ENCODE peak calls at places on chromosomes 1 and 21, in six cellular contexts. V is aorta, H is stomach, Q is IMR-90, G is foreskin keratinocyte, O is body of pancreas. K is an unnamed sample.

GRCh38 chr1:175521265-175522040 is 221.9 kb downstream of the TNR start:
- DNase-seq in H (peak), V (no peak), Q (no peak), G (no peak), O (peak), K (no peak)

GRCh38 chr1:11478571-11479374 is at the start of gene DISP3:
- DNase-seq in H (peak), V (peak), Q (peak), G (peak), O (peak), K (peak)

GRCh38 chr1:227845115-227845389 is 29.6 kb downstream of the PRSS38 start:
- DNase-seq in O (no peak), G (no peak), Q (no peak), H (no peak), V (no peak), K (no peak)

GRCh38 chr1:83024251-83024767 is 974.6 kb downstream of the TTLL7 start:
- DNase-seq in G (no peak), Q (no peak), V (no peak), H (no peak), O (no peak), K (no peak)

GRCh38 chr1:46367072-46367471 is 26.5 kb downstream of the NSUN4 start:
- DNase-seq in Q (no peak), O (no peak), G (no peak), V (no peak), H (no peak), K (no peak)

GRCh38 chr1:44035726-44036408 is 4.6 kb upstream of the SLC6A9 start:
- DNase-seq in H (no peak), V (no peak), O (peak), Q (no peak), G (no peak), K (no peak)

GRCh38 chr1:60283690-60284089 is 210.1 kb upstream of the C1orf87 start:
- DNase-seq in O (peak), Q (no peak), G (no peak), H (peak), V (no peak), K (no peak)

GRCh38 chr1:178238722-178239510 is 145.0 kb downstream of the RASAL2 start:
- DNase-seq in H (no peak), O (no peak), V (no peak), G (peak), Q (peak), K (peak)

GRCh38 chr1:163071381-163072255 is 2.5 kb downstream of the RGS4 start:
- DNase-seq in V (peak), Q (peak), H (peak), G (peak), O (peak), K (peak)

GRCh38 chr1:165899461-165899941 is 72.1 kb downstream of the UCK2 start:
- DNase-seq in H (peak), G (peak), V (peak), O (no peak), Q (peak), K (peak)

GRCh38 chr1:99266731-99267130 is 2.4 kb downstream of the PLPPR4 start:
- DNase-seq in O (no peak), G (peak), Q (peak), H (no peak), V (no peak), K (peak)

GRCh38 chr1:93617670-93618488 is 63.8 kb downstream of the BCAR3 start:
- DNase-seq in G (no peak), Q (no peak), O (peak), H (peak), V (no peak), K (no peak)

GRCh38 chr1:7755448-7755847 is 15.6 kb upstream of the VAMP3 start:
- DNase-seq in G (no peak), V (no peak), Q (peak), O (no peak), H (no peak), K (peak)

DNA sequence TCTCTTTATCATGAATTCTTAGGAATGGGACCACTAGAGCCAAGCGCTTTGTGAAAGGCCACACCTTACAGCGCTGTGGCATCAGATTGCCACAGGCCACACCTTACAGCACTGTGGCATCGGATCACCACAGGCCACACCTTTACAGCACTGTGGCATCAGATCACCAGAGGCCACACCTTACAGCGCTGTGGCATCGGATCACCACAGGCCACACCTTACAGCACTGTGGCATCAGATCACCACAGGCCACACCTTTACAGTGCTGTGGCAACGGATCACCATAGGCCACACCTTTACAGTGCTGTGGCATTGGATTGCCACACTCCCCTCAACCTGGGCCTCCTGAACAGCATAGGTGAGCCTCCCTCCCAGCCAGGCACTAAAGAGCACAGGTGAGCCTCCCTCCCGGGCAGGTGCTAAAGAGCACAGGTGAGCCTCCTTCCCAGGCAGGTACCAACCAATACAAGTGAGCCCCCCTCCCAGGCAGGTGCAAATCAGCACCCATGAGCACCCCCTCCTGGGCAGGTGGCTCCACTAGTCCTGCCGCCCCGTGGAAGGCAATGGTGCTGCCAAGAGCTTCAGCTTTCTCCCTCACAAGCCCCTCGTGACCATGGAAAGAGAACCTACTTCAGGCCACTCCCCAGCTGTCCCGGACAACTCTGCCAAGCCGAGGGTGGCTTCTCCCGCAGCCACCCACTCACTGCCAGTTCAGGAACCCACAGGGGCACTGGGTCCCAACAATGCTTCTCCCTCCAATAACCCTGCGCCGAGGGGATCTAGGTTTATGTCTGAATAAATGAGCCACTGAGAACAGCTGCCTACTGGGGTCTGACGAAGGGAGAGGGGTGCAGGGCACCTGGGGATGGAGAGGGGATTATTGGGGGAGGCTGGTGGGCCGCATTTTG is 46.7 kb downstream of the PRDM15 start:
- DNase-seq in V (peak), O (no peak), Q (no peak), G (no peak), H (no peak), K (no peak)
- H3K27ac ChIP-seq in V (no peak), O (no peak), Q (no peak), G (no peak), H (no peak), K (no peak)

GRCh38 chr21:43322311-43322710 is 104.6 kb downstream of the SIK1 start:
- DNase-seq in V (no peak), H (no peak), G (no peak), O (no peak), Q (no peak), K (no peak)

GRCh38 chr21:43318841-43319781 is 107.8 kb downstream of the SIK1 start:
- DNase-seq in G (no peak), V (no peak), O (no peak), H (no peak), Q (peak), K (peak)

GRCh38 chr21:43321611-43322010 is 105.3 kb downstream of the SIK1 start:
- DNase-seq in O (no peak), V (no peak), H (no peak), Q (no peak), G (no peak), K (no peak)

GRCh38 chr21:43321111-43321510 is 105.8 kb downstream of the SIK1 start:
- DNase-seq in H (no peak), O (no peak), G (no peak), V (no peak), Q (peak), K (no peak)

DNA sequence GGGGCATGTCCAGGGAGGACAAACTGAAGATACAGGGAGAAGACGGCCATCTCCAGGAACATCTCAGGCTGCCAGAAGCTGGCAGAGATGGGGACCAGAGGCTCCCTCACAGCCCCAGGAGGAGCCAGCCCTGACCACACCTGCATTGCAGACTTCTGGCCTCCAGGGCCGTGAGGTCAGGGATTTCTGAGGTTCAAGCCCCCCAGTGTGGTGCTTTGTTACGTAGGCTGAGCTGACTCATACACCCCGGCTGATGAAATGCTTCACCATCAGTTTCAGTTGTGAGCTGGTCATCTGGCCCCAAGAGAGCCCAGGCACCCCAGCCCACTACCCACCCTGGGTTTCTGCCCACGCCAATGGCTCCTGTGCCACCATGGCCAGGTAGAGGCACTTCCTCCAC is 106.4 kb downstream of the SIK1 start:
- DNase-seq in V (no peak), G (no peak), Q (no peak), H (no peak), O (no peak), K (no peak)
- H3K27ac ChIP-seq in V (no peak), G (no peak), Q (no peak), H (no peak), O (no peak), K (no peak)

GRCh38 chr1:37692834-37693175 is 489 bp downstream of the CDCA8 start:
- DNase-seq in Q (no peak), G (no peak), V (no peak), O (no peak), H (no peak), K (no peak)
- H3K27ac ChIP-seq in Q (peak), G (peak), V (no peak), O (peak), H (peak), K (peak)

GRCh38 chr1:66370462-66370907 is 163.5 kb upstream of the SGIP1 start:
- DNase-seq in H (no peak), O (no peak), Q (no peak), V (no peak), G (no peak), K (no peak)
- H3K27ac ChIP-seq in H (no peak), O (no peak), Q (no peak), V (no peak), G (no peak), K (peak)

GRCh38 chr1:216833516-216833915 is 110.3 kb upstream of the ESRRG start:
- DNase-seq in H (no peak), G (no peak), V (no peak), Q (no peak), O (no peak), K (no peak)
- H3K27ac ChIP-seq in H (no peak), G (no peak), V (no peak), Q (no peak), O (no peak), K (no peak)

GRCh38 chr1:90211101-90211500 is 216.2 kb downstream of the ZNF326 start:
- DNase-seq in G (no peak), O (no peak), H (no peak), V (no peak), Q (no peak), K (no peak)
- H3K27ac ChIP-seq in G (no peak), O (no peak), H (no peak), V (no peak), Q (no peak), K (no peak)

DNA sequence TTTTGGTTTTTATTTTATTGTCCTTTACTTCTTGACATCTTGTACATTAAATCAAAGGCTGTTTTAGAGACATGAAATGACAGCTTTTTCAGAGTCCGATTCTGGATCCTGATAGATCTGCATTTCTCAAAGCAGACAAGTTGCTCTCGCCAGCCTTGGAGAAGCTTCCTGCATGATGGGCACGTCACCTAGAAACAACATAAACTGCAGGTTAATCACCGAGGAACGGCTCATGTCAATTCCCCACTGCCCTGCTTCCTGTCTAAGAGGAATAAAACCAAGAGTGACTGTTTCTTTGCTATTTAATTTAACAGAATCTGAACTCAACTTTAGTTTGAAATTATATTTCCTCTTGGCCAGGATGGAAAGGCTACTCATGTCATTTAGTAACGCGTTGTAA is 77.0 kb downstream of the RWDD3 start:
- DNase-seq in Q (no peak), O (no peak), H (no peak), V (no peak), G (no peak), K (no peak)
- H3K27ac ChIP-seq in Q (no peak), O (no peak), H (no peak), V (no peak), G (no peak), K (no peak)